ENCODE peak calls at places on chromosomes 1 and 21, in six cellular contexts. One of them, this sample, is unnamed.

GRCh38 chr1:42937141-42937696 is 21.4 kb downstream of the SLC2A1 start:
- DNase-seq in OCI-LY7: no peak
- DNase-seq in left lung: no peak
- DNase-seq in uterus: no peak
- DNase-seq in PC-3: peak; percentile 92
- DNase-seq in body of pancreas: no peak
- DNase-seq in this sample: peak; percentile 16

GRCh38 chr1:154908937-154909336 is 27.6 kb downstream of the PMVK start:
- DNase-seq in PC-3: no peak
- DNase-seq in left lung: no peak
- DNase-seq in uterus: no peak
- DNase-seq in body of pancreas: no peak
- DNase-seq in OCI-LY7: no peak
- DNase-seq in this sample: no peak

GRCh38 chr1:244362481-244362880 is 89.2 kb downstream of the ADSS2 start:
- DNase-seq in left lung: no peak
- DNase-seq in body of pancreas: no peak
- DNase-seq in PC-3: no peak
- DNase-seq in uterus: no peak
- DNase-seq in OCI-LY7: no peak
- DNase-seq in this sample: no peak

GRCh38 chr1:29754608-29755375 is 518.5 kb downstream of the PTPRU start:
- DNase-seq in OCI-LY7: no peak
- DNase-seq in uterus: no peak
- DNase-seq in PC-3: no peak
- DNase-seq in left lung: no peak
- DNase-seq in body of pancreas: no peak
- DNase-seq in this sample: peak; percentile 6

GRCh38 chr1:103112535-103112934 is 4.2 kb upstream of the COL11A1 start:
- DNase-seq in uterus: no peak
- DNase-seq in body of pancreas: no peak
- DNase-seq in left lung: no peak
- DNase-seq in OCI-LY7: no peak
- DNase-seq in PC-3: no peak
- DNase-seq in this sample: no peak

GRCh38 chr1:58839147-58839795 is 55.4 kb upstream of the JUN start:
- DNase-seq in OCI-LY7: no peak
- DNase-seq in left lung: no peak
- DNase-seq in PC-3: no peak
- DNase-seq in uterus: no peak
- DNase-seq in body of pancreas: no peak
- DNase-seq in this sample: no peak

GRCh38 chr1:182484531-182485257 is 34.7 kb downstream of the RGSL1 start:
- DNase-seq in PC-3: peak; percentile 10
- DNase-seq in OCI-LY7: peak; percentile 90
- DNase-seq in left lung: no peak
- DNase-seq in uterus: no peak
- DNase-seq in body of pancreas: no peak
- DNase-seq in this sample: no peak

GRCh38 chr1:1244192-1244811 is 2.2 kb downstream of the C1QTNF12 start:
- DNase-seq in body of pancreas: no peak
- DNase-seq in PC-3: no peak
- DNase-seq in uterus: no peak
- DNase-seq in left lung: no peak
- DNase-seq in OCI-LY7: no peak
- DNase-seq in this sample: peak; percentile 83

GRCh38 chr1:204828352-204828850 is 42.3 kb upstream of the NFASC start:
- DNase-seq in body of pancreas: peak; percentile 48
- DNase-seq in OCI-LY7: no peak
- DNase-seq in PC-3: peak; percentile 86
- DNase-seq in left lung: peak; percentile 81
- DNase-seq in uterus: peak; percentile 71
- DNase-seq in this sample: peak; percentile 60

GRCh38 chr1:116881879-116882520 is 27.7 kb upstream of the PTGFRN start:
- DNase-seq in uterus: peak; percentile 90
- DNase-seq in left lung: no peak
- DNase-seq in OCI-LY7: peak; percentile 4
- DNase-seq in body of pancreas: peak; percentile 84
- DNase-seq in PC-3: peak; percentile 39
- DNase-seq in this sample: peak; percentile 38

GRCh38 chr1:37995773-37996379 is 6.1 kb upstream of the SF3A3 start:
- DNase-seq in body of pancreas: peak; percentile 69
- DNase-seq in uterus: peak; percentile 95
- DNase-seq in OCI-LY7: no peak
- DNase-seq in PC-3: no peak
- DNase-seq in left lung: peak; percentile 87
- DNase-seq in this sample: peak; percentile 62

GRCh38 chr1:185663771-185664296 is 70.4 kb upstream of the HMCN1 start:
- DNase-seq in PC-3: no peak
- DNase-seq in uterus: no peak
- DNase-seq in left lung: no peak
- DNase-seq in body of pancreas: no peak
- DNase-seq in OCI-LY7: no peak
- DNase-seq in this sample: no peak

GRCh38 chr1:16459503-16459902 is 19.0 kb downstream of the NECAP2 start:
- DNase-seq in PC-3: no peak
- DNase-seq in left lung: peak; percentile 31
- DNase-seq in body of pancreas: no peak
- DNase-seq in OCI-LY7: no peak
- DNase-seq in uterus: no peak
- DNase-seq in this sample: no peak

GRCh38 chr1:38991638-38992449 is 768 bp downstream of the AKIRIN1 start:
- DNase-seq in PC-3: peak; percentile 45
- DNase-seq in body of pancreas: peak; percentile 30
- DNase-seq in OCI-LY7: peak; percentile 12
- DNase-seq in left lung: no peak
- DNase-seq in uterus: peak; percentile 34
- DNase-seq in this sample: peak; percentile 53

GRCh38 chr1:165228676-165229075 is 127.8 kb downstream of the LMX1A start:
- DNase-seq in PC-3: peak; percentile 33
- DNase-seq in uterus: no peak
- DNase-seq in left lung: no peak
- DNase-seq in body of pancreas: no peak
- DNase-seq in OCI-LY7: no peak
- DNase-seq in this sample: no peak

GRCh38 chr21:31530918-31531705 is 128.4 kb upstream of the SOD1 start:
- DNase-seq in uterus: no peak
- DNase-seq in body of pancreas: peak; percentile 68
- DNase-seq in OCI-LY7: no peak
- DNase-seq in left lung: no peak
- DNase-seq in PC-3: peak; percentile 57
- DNase-seq in this sample: peak; percentile 78

GRCh38 chr1:235878082-235878781 is 11.5 kb upstream of the LYST start:
- DNase-seq in left lung: no peak
- DNase-seq in body of pancreas: no peak
- DNase-seq in PC-3: no peak
- DNase-seq in OCI-LY7: no peak
- DNase-seq in uterus: no peak
- DNase-seq in this sample: no peak

GRCh38 chr21:44401386-44402160 is 48.2 kb downstream of the TRPM2 start:
- DNase-seq in left lung: peak; percentile 59
- DNase-seq in OCI-LY7: no peak
- DNase-seq in PC-3: no peak
- DNase-seq in uterus: no peak
- DNase-seq in body of pancreas: no peak
- DNase-seq in this sample: no peak

GRCh38 chr1:54376085-54377039 is 29.8 kb downstream of the SSBP3 start:
- DNase-seq in body of pancreas: no peak
- DNase-seq in PC-3: peak; percentile 18
- DNase-seq in left lung: no peak
- DNase-seq in uterus: no peak
- DNase-seq in OCI-LY7: peak; percentile 72
- DNase-seq in this sample: no peak

GRCh38 chr1:149844650-149845255 is 54.6 kb upstream of the BOLA1 start:
- DNase-seq in body of pancreas: no peak
- DNase-seq in left lung: no peak
- DNase-seq in PC-3: peak; percentile 1
- DNase-seq in uterus: no peak
- DNase-seq in OCI-LY7: peak; percentile 34
- DNase-seq in this sample: no peak

GRCh38 chr21:41068411-41069304 is 99.3 kb upstream of the BACE2 start:
- DNase-seq in uterus: peak; percentile 42
- DNase-seq in OCI-LY7: peak; percentile 34
- DNase-seq in body of pancreas: peak; percentile 83
- DNase-seq in left lung: peak; percentile 93
- DNase-seq in PC-3: peak; percentile 81
- DNase-seq in this sample: peak; percentile 72

GRCh38 chr1:178867670-178868069 is 3.2 kb downstream of the ANGPTL1 start:
- DNase-seq in left lung: no peak
- DNase-seq in body of pancreas: no peak
- DNase-seq in PC-3: no peak
- DNase-seq in uterus: no peak
- DNase-seq in OCI-LY7: no peak
- DNase-seq in this sample: no peak

GRCh38 chr1:205519541-205520131 is 15.2 kb downstream of the CDK18 start:
- DNase-seq in PC-3: no peak
- DNase-seq in uterus: peak; percentile 35
- DNase-seq in OCI-LY7: no peak
- DNase-seq in body of pancreas: no peak
- DNase-seq in left lung: no peak
- DNase-seq in this sample: peak; percentile 51

GRCh38 chr1:109091196-109092193 is 931 bp downstream of the TMEM167B start:
- DNase-seq in OCI-LY7: no peak
- DNase-seq in PC-3: no peak
- DNase-seq in body of pancreas: no peak
- DNase-seq in uterus: no peak
- DNase-seq in left lung: no peak
- DNase-seq in this sample: peak; percentile 61

GRCh38 chr1:80153762-80154555 is 1147.4 kb upstream of the ADGRL4 start:
- DNase-seq in PC-3: no peak
- DNase-seq in OCI-LY7: no peak
- DNase-seq in uterus: no peak
- DNase-seq in left lung: peak; percentile 23
- DNase-seq in body of pancreas: no peak
- DNase-seq in this sample: no peak

GRCh38 chr1:221794079-221794670 is 52.3 kb upstream of the DUSP10 start:
- DNase-seq in OCI-LY7: no peak
- DNase-seq in left lung: no peak
- DNase-seq in PC-3: no peak
- DNase-seq in uterus: no peak
- DNase-seq in body of pancreas: no peak
- DNase-seq in this sample: no peak

GRCh38 chr1:116878804-116879477 is 30.8 kb upstream of the PTGFRN start:
- DNase-seq in uterus: peak; percentile 65
- DNase-seq in PC-3: peak; percentile 25
- DNase-seq in left lung: no peak
- DNase-seq in body of pancreas: peak; percentile 34
- DNase-seq in OCI-LY7: no peak
- DNase-seq in this sample: no peak

GRCh38 chr1:166479052-166479631 is 312.3 kb upstream of the FAM78B start:
- DNase-seq in OCI-LY7: peak; percentile 54
- DNase-seq in left lung: no peak
- DNase-seq in PC-3: peak; percentile 79
- DNase-seq in uterus: peak; percentile 40
- DNase-seq in body of pancreas: peak; percentile 55
- DNase-seq in this sample: peak; percentile 60

GRCh38 chr1:151843398-151843797 is 3.8 kb upstream of the C2CD4D start:
- DNase-seq in uterus: no peak
- DNase-seq in left lung: no peak
- DNase-seq in OCI-LY7: peak; percentile 59
- DNase-seq in PC-3: no peak
- DNase-seq in body of pancreas: no peak
- DNase-seq in this sample: no peak

GRCh38 chr1:3809680-3810079 is 13.4 kb upstream of the LRRC47 start:
- DNase-seq in uterus: no peak
- DNase-seq in body of pancreas: no peak
- DNase-seq in PC-3: no peak
- DNase-seq in OCI-LY7: no peak
- DNase-seq in left lung: no peak
- DNase-seq in this sample: no peak
- TF ChIP-seq CTCF in uterus: no peak
- TF ChIP-seq CTCF in body of pancreas: no peak
- TF ChIP-seq CTCF in PC-3: no peak
- TF ChIP-seq CTCF in OCI-LY7: no peak
- TF ChIP-seq CTCF in left lung: no peak
- TF ChIP-seq CTCF in this sample: no peak

GRCh38 chr1:30876451-30877204 is 31.9 kb downstream of the SDC3 start:
- DNase-seq in OCI-LY7: no peak
- DNase-seq in body of pancreas: no peak
- DNase-seq in uterus: no peak
- DNase-seq in PC-3: no peak
- DNase-seq in left lung: peak; percentile 63
- DNase-seq in this sample: no peak
- H3K36me3 ChIP-seq in OCI-LY7: no peaks in the 10 kb centered on the region
- H3K36me3 ChIP-seq in body of pancreas: no peaks in the 10 kb centered on the region
- H3K36me3 ChIP-seq in uterus: no peaks in the 10 kb centered on the region
- H3K36me3 ChIP-seq in PC-3: peaks cover 17% of the 10 kb centered on the region
- H3K36me3 ChIP-seq in left lung: peaks cover 32% of the 10 kb centered on the region
- H3K36me3 ChIP-seq in this sample: no peaks in the 10 kb centered on the region

GRCh38 chr1:61083014-61083798 is 845 bp downstream of the NFIA start:
- DNase-seq in body of pancreas: peak; percentile 17
- DNase-seq in OCI-LY7: peak; percentile 18
- DNase-seq in uterus: peak; percentile 29
- DNase-seq in left lung: peak; percentile 87
- DNase-seq in PC-3: peak; percentile 33
- DNase-seq in this sample: no peak

GRCh38 chr1:61083799-61084385 is 1.5 kb downstream of the NFIA start:
- DNase-seq in PC-3: peak; percentile 30
- DNase-seq in OCI-LY7: no peak
- DNase-seq in body of pancreas: no peak
- DNase-seq in uterus: no peak
- DNase-seq in left lung: no peak
- DNase-seq in this sample: peak; percentile 50

GRCh38 chr1:61085191-61086086 is 3.1 kb downstream of the NFIA start:
- DNase-seq in PC-3: peak; percentile 50
- DNase-seq in left lung: no peak
- DNase-seq in OCI-LY7: no peak
- DNase-seq in uterus: no peak
- DNase-seq in body of pancreas: no peak
- DNase-seq in this sample: no peak

GRCh38 chr1:61086245-61086644 is 3.9 kb downstream of the NFIA start:
- DNase-seq in body of pancreas: no peak
- DNase-seq in OCI-LY7: no peak
- DNase-seq in uterus: no peak
- DNase-seq in left lung: no peak
- DNase-seq in PC-3: no peak
- DNase-seq in this sample: no peak

GRCh38 chr1:61084560-61084991 is 2.2 kb downstream of the NFIA start:
- DNase-seq in PC-3: peak; percentile 33
- DNase-seq in uterus: no peak
- DNase-seq in body of pancreas: no peak
- DNase-seq in OCI-LY7: no peak
- DNase-seq in left lung: no peak
- DNase-seq in this sample: no peak
- H3K27ac ChIP-seq in PC-3: no peak overlapping the region
- H3K27ac ChIP-seq in uterus: peak overlapping the region; percentile 96
- H3K27ac ChIP-seq in body of pancreas: peak overlapping the region; percentile 91
- H3K27ac ChIP-seq in OCI-LY7: no peak overlapping the region
- H3K27ac ChIP-seq in left lung: peak overlapping the region; percentile 90
- H3K27ac ChIP-seq in this sample: no peak overlapping the region

DNA sequence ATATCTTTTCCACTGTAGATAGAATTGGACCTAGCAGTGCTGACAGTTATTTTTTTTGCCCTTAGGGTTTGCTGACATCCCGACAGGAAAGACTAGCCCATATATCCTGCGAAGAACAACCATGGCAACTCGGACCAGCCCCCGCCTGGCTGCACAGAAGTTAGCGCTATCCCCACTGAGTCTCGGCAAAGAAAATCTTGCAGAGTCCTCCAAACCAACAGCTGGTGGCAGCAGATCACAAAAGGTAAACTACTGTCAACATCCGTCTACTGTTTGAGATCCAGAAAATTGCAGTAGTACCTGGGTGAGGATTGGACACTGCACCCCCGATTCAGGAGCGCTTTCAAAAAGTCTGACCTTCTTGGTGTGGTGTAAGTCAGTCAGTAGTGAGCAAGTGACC is 55.8 kb downstream of the CENPF start:
- DNase-seq in PC-3: peak; percentile 46
- DNase-seq in body of pancreas: no peak
- DNase-seq in OCI-LY7: no peak
- DNase-seq in left lung: no peak
- DNase-seq in uterus: no peak
- DNase-seq in this sample: no peak
- TF ChIP-seq CTCF in PC-3: peak; percentile 65
- TF ChIP-seq CTCF in body of pancreas: no peak
- TF ChIP-seq CTCF in OCI-LY7: no peak
- TF ChIP-seq CTCF in left lung: no peak
- TF ChIP-seq CTCF in uterus: no peak
- TF ChIP-seq CTCF in this sample: no peak

This sample was measured in colonic mucosa.